ENCODE peak calls at places on chromosomes 5 and 9, in six cellular contexts. L, Y, F, N, T and J are unnamed samples.

GRCh38 chr5:176547811-176548210 is 1.3 kb upstream of the CDHR2 start:
- DNase-seq in L (no peak), N (no peak), T (peak), Y (no peak), F (no peak), J (peak)

GRCh38 chr9:75170898-75171360 is 82.6 kb downstream of the OSTF1 start:
- DNase-seq in N (no peak), L (peak), F (no peak), Y (no peak), T (peak), J (peak)

GRCh38 chr5:169895876-169896275 is 84.4 kb downstream of the INSYN2B start:
- DNase-seq in N (no peak), T (no peak), L (peak), Y (no peak), F (no peak), J (no peak)

GRCh38 chr5:79924936-79925893 is 65.8 kb downstream of the MTX3 start:
- DNase-seq in F (no peak), L (peak), T (no peak), N (peak), Y (no peak), J (peak)

GRCh38 chr9:16651445-16651964 is 219.0 kb downstream of the BNC2 start:
- DNase-seq in N (no peak), L (no peak), Y (no peak), F (no peak), T (no peak), J (no peak)

GRCh38 chr5:106303911-106304310 is 1366.8 kb downstream of the EFNA5 start:
- DNase-seq in N (no peak), T (no peak), F (no peak), L (no peak), Y (no peak), J (no peak)

GRCh38 chr9:113578279-113578865 is 114.8 kb downstream of the RGS3 start:
- DNase-seq in F (no peak), L (no peak), T (no peak), Y (no peak), N (no peak), J (no peak)

GRCh38 chr5:39765381-39765780 is 340.6 kb upstream of the DAB2 start:
- DNase-seq in T (no peak), Y (no peak), L (peak), F (no peak), N (no peak), J (peak)

DNA sequence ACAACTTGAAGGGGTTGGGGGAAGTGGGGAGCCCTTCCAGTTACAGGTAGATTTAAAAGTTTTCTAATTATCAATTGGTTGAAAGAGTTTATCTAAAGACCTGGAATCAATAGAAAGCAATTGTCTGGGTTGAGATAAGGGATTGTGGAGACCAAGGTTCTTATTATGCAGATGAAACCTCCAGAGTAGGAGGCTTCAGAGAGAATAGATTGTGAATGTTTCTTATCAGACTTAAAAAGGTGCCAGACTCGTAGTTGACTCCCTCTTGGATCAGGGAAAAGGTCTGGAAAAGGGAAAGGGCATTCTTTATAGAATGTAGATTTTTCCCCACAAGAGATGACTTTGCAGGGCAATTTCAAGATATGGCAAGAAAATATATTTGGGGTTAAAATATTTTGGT is 100.8 kb downstream of the GADD45G start:
- DNase-seq in T (no peak), N (no peak), Y (no peak), L (no peak), F (no peak), J (no peak)
- H2BK5ac ChIP-seq in T (no peak), N (no peak), Y (no peak), L (no peak), F (no peak), J (no peak)

GRCh38 chr9:24897826-24898225 is 352.1 kb upstream of the IZUMO3 start:
- DNase-seq in N (no peak), Y (no peak), L (no peak), T (no peak), F (no peak), J (no peak)

GRCh38 chr9:24899463-24899862 is 353.8 kb upstream of the IZUMO3 start:
- DNase-seq in N (no peak), L (no peak), T (no peak), F (no peak), Y (no peak), J (no peak)

DNA sequence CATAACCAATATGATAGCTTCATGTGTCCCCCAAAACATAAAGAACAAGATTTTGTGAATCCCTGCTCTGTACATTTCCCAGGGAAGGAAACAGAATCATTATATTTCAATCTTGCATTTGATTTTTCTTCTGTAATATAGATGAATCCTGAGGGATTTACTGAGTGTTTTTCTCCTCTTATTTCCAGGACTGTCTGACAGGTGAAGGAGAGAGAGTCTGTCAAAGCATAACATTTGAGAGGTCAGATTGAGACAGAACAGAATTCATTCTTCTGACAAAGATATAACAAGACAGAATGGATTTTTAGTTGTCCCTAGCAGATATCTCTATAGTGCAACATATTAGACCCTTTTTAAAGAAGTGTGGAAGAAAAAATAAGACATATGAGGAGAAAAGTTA is 354.5 kb upstream of the IZUMO3 start:
- DNase-seq in Y (no peak), F (no peak), N (no peak), L (no peak), T (no peak), J (no peak)
- H4K91ac ChIP-seq in Y (no peak), F (no peak), N (no peak), L (no peak), T (no peak), J (no peak)

GRCh38 chr9:35691757-35692301 is 2.1 kb upstream of the TPM2 start:
- DNase-seq in Y (no peak), F (no peak), L (no peak), T (peak), N (peak), J (no peak)

GRCh38 chr9:35689351-35689600 is 449 bp downstream of the TPM2 start:
- DNase-seq in T (no peak), F (no peak), Y (no peak), L (no peak), N (no peak), J (no peak)

GRCh38 chr9:35691325-35691631 is 1.6 kb upstream of the TPM2 start:
- DNase-seq in Y (no peak), N (peak), T (peak), L (no peak), F (no peak), J (no peak)

GRCh38 chr9:35689601-35690446 is at the start of gene TPM2:
- DNase-seq in T (peak), F (peak), Y (peak), L (peak), N (peak), J (peak)

GRCh38 chr9:35690447-35691324 is 961 bp upstream of the TPM2 start:
- DNase-seq in F (peak), L (peak), N (peak), Y (peak), T (peak), J (peak)
- H2BK120ac ChIP-seq in F (peak), L (peak), N (no peak), Y (no peak), T (peak), J (peak)

GRCh38 chr9:36189978-36190377 is 743 bp upstream of the CLTA start:
- DNase-seq in N (no peak), F (no peak), T (peak), L (no peak), Y (no peak), J (peak)
- H2BK5ac ChIP-seq in N (no peak), F (no peak), T (no peak), L (peak), Y (no peak), J (no peak)

DNA sequence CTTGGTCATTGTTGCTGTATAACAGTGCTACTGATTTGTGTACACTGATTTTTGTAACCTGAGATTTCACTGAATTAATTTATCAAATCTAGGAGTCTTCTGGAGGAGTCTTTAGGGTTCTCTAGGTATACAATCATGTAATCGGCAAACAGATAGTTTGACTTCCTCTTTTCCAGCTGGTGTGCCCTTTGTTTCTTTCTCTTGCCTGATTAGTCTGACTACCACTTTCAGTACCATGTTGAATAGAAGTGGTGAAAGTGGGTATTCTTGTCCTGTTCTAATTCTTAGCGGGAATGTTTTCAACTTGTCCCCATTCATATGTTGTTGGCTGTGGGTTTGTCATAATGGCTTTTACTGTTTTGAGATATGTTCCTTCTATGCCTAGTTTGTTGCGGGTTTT is 24.7 kb upstream of the RANBP6 start:
- DNase-seq in T (no peak), L (no peak), F (no peak), Y (no peak), N (no peak), J (no peak)
- H4K91ac ChIP-seq in T (no peak), L (no peak), F (no peak), Y (no peak), N (no peak), J (no peak)

DNA sequence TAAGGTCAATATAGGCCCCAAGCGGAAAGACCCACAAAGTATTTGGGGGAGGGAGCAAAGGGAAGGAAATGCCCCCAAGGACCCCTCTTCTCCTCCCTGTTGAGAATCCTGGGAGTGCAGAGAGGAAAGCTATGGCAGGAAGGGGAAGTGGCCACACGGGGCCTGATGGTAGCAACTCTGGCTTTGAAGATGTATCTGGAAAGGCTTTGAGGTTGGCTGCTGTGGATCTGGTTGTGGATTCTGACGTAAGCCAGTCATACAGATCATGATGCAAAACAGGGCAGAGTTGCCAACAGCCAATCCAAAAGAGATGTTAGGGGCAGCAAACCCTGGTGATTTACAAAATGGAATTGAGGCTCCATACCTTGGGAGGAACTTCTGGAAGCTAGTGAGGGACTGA is 108.8 kb downstream of the PRKACG start:
- DNase-seq in F (no peak), L (no peak), N (no peak), T (no peak), Y (no peak), J (no peak)
- H2BK120ac ChIP-seq in F (no peak), L (no peak), N (no peak), T (no peak), Y (no peak), J (no peak)